ENCODE peak calls at places on chromosomes 2 and 18, in four cellular contexts. One of them, this sample, is unnamed.

GRCh38 chr2:121735520-121736074 is 1.1 kb downstream of the NIFK start:
- DNase-seq in K562: no peak
- DNase-seq in GM12878: no peak
- DNase-seq in H1: no peak
- DNase-seq in this sample: no peak

GRCh38 chr2:228602277-228602676 is 420.8 kb upstream of the SPHKAP start:
- DNase-seq in GM12878: no peak
- DNase-seq in H1: no peak
- DNase-seq in K562: no peak
- DNase-seq in this sample: peak

GRCh38 chr2:216246741-216247140 is 125.5 kb downstream of the MARCHF4 start:
- DNase-seq in K562: no peak
- DNase-seq in GM12878: no peak
- DNase-seq in H1: no peak
- DNase-seq in this sample: no peak

GRCh38 chr18:42310956-42311355 is 355.9 kb downstream of the PIK3C3 start:
- DNase-seq in GM12878: no peak
- DNase-seq in K562: no peak
- DNase-seq in H1: no peak
- DNase-seq in this sample: no peak

GRCh38 chr2:113872201-113872600 is 17.7 kb upstream of the ACTR3 start:
- DNase-seq in GM12878: no peak
- DNase-seq in K562: no peak
- DNase-seq in H1: no peak
- DNase-seq in this sample: peak

GRCh38 chr18:33107511-33107910 is 333.0 kb downstream of the CCDC178 start:
- DNase-seq in K562: no peak
- DNase-seq in H1: no peak
- DNase-seq in GM12878: no peak
- DNase-seq in this sample: no peak

GRCh38 chr18:3388980-3389379 is 61.0 kb upstream of the TGIF1 start:
- DNase-seq in K562: no peak
- DNase-seq in H1: no peak
- DNase-seq in GM12878: no peak
- DNase-seq in this sample: no peak

GRCh38 chr2:47898089-47898731 is 8.1 kb downstream of the FBXO11 start:
- DNase-seq in GM12878: no peak
- DNase-seq in K562: no peak
- DNase-seq in H1: no peak
- DNase-seq in this sample: no peak

GRCh38 chr2:172900871-172901270 is 165.2 kb downstream of the RAPGEF4 start:
- DNase-seq in GM12878: no peak
- DNase-seq in H1: no peak
- DNase-seq in K562: no peak
- DNase-seq in this sample: no peak

GRCh38 chr2:164146478-164146877 is 410.7 kb upstream of the FIGN start:
- DNase-seq in K562: no peak
- DNase-seq in GM12878: no peak
- DNase-seq in H1: no peak
- DNase-seq in this sample: peak

GRCh38 chr2:44016282-44016681 is 20.5 kb upstream of the LRPPRC start:
- DNase-seq in GM12878: no peak
- DNase-seq in H1: peak
- DNase-seq in K562: peak
- DNase-seq in this sample: peak

GRCh38 chr2:88099798-88100488 is 27.9 kb downstream of the FABP1 start:
- DNase-seq in H1: peak
- DNase-seq in K562: peak
- DNase-seq in GM12878: no peak
- DNase-seq in this sample: peak

GRCh38 chr2:207165121-207166038 is at the start of gene KLF7:
- DNase-seq in K562: peak
- DNase-seq in H1: no peak
- DNase-seq in GM12878: no peak
- DNase-seq in this sample: peak

GRCh38 chr2:218925434-218925833 is 34.0 kb upstream of the CDK5R2 start:
- DNase-seq in H1: no peak
- DNase-seq in GM12878: no peak
- DNase-seq in K562: no peak
- DNase-seq in this sample: no peak

GRCh38 chr2:103139628-103140268 is 377.9 kb downstream of the TMEM182 start:
- DNase-seq in GM12878: no peak
- DNase-seq in H1: no peak
- DNase-seq in K562: no peak
- DNase-seq in this sample: no peak

GRCh38 chr2:9311488-9311887 is 104.9 kb downstream of the ASAP2 start:
- DNase-seq in K562: no peak
- DNase-seq in GM12878: no peak
- DNase-seq in H1: no peak
- DNase-seq in this sample: peak

GRCh38 chr18:73893879-73894278 is 253.8 kb downstream of the FBXO15 start:
- DNase-seq in GM12878: no peak
- DNase-seq in H1: no peak
- DNase-seq in K562: no peak
- DNase-seq in this sample: no peak

GRCh38 chr2:167607211-167607610 is 640.2 kb downstream of the STK39 start:
- DNase-seq in H1: no peak
- DNase-seq in K562: no peak
- DNase-seq in GM12878: no peak
- DNase-seq in this sample: peak

GRCh38 chr2:1784087-1784486 is 39.8 kb upstream of the PXDN start:
- DNase-seq in K562: no peak
- DNase-seq in GM12878: no peak
- DNase-seq in H1: no peak
- DNase-seq in this sample: peak

GRCh38 chr2:201130524-201131186 is 14.7 kb downstream of the CFLAR start:
- DNase-seq in K562: no peak
- DNase-seq in H1: no peak
- DNase-seq in GM12878: no peak
- DNase-seq in this sample: peak

GRCh38 chr2:67694464-67694863 is 297.3 kb downstream of the ETAA1 start:
- DNase-seq in GM12878: no peak
- DNase-seq in H1: no peak
- DNase-seq in K562: no peak
- DNase-seq in this sample: no peak

GRCh38 chr2:180413331-180413730 is 406.2 kb upstream of the CWC22 start:
- DNase-seq in GM12878: no peak
- DNase-seq in K562: no peak
- DNase-seq in H1: no peak
- DNase-seq in this sample: no peak

GRCh38 chr2:227504700-227505099 is 32.7 kb downstream of the AGFG1 start:
- DNase-seq in H1: no peak
- DNase-seq in K562: no peak
- DNase-seq in GM12878: no peak
- DNase-seq in this sample: no peak

GRCh38 chr2:227774895-227775842 is 29.5 kb downstream of the SCYGR8 start:
- DNase-seq in H1: no peak
- DNase-seq in GM12878: no peak
- DNase-seq in K562: no peak
- DNase-seq in this sample: no peak

GRCh38 chr2:180324191-180324590 is 317.1 kb upstream of the CWC22 start:
- DNase-seq in H1: no peak
- DNase-seq in K562: no peak
- DNase-seq in GM12878: no peak
- DNase-seq in this sample: no peak

GRCh38 chr2:171553236-171553635 is 31.0 kb downstream of the CYBRD1 start:
- DNase-seq in GM12878: no peak
- DNase-seq in K562: no peak
- DNase-seq in H1: no peak
- DNase-seq in this sample: no peak

GRCh38 chr2:159082119-159082518 is 113.7 kb downstream of the TANC1 start:
- DNase-seq in K562: no peak
- DNase-seq in H1: no peak
- DNase-seq in GM12878: no peak
- DNase-seq in this sample: no peak

GRCh38 chr18:77648415-77648814 is 398.8 kb downstream of the GALR1 start:
- DNase-seq in H1: no peak
- DNase-seq in GM12878: no peak
- DNase-seq in K562: no peak
- DNase-seq in this sample: no peak

GRCh38 chr2:98334439-98335078 is 11.7 kb upstream of the CNGA3 start:
- DNase-seq in GM12878: no peak
- DNase-seq in H1: no peak
- DNase-seq in K562: no peak
- DNase-seq in this sample: peak

GRCh38 chr18:24000613-24001490 is 13.7 kb upstream of the TTC39C start:
- DNase-seq in K562: no peak
- DNase-seq in GM12878: no peak
- DNase-seq in H1: no peak
- DNase-seq in this sample: no peak

GRCh38 chr2:109000654-109001600 is 11.9 kb upstream of the EDAR start:
- DNase-seq in GM12878: no peak
- DNase-seq in H1: no peak
- DNase-seq in K562: no peak
- DNase-seq in this sample: no peak

GRCh38 chr2:168976034-168976654 is 55.0 kb downstream of the ABCB11 start:
- DNase-seq in H1: no peak
- DNase-seq in K562: peak
- DNase-seq in GM12878: no peak
- DNase-seq in this sample: no peak

GRCh38 chr18:3458952-3459853 is 9.2 kb downstream of the TGIF1 start:
- DNase-seq in K562: no peak
- DNase-seq in GM12878: no peak
- DNase-seq in H1: no peak
- DNase-seq in this sample: peak

GRCh38 chr2:217972490-217972889 is 30.3 kb downstream of the TNS1 start:
- DNase-seq in GM12878: no peak
- DNase-seq in H1: no peak
- DNase-seq in K562: no peak
- DNase-seq in this sample: no peak

GRCh38 chr2:203690110-203691047 is 16.1 kb upstream of the CD28 start:
- DNase-seq in H1: no peak
- DNase-seq in K562: no peak
- DNase-seq in GM12878: no peak
- DNase-seq in this sample: peak

GRCh38 chr18:48295586-48296311 is 113.4 kb downstream of the ZBTB7C start:
- DNase-seq in GM12878: no peak
- DNase-seq in K562: no peak
- DNase-seq in H1: no peak
- DNase-seq in this sample: no peak

GRCh38 chr2:209334188-209335017 is 89.4 kb upstream of the MAP2 start:
- DNase-seq in GM12878: no peak
- DNase-seq in K562: peak
- DNase-seq in H1: no peak
- DNase-seq in this sample: peak

GRCh38 chr2:55138546-55139288 is 88.5 kb upstream of the RTN4 start:
- DNase-seq in H1: no peak
- DNase-seq in K562: no peak
- DNase-seq in GM12878: no peak
- DNase-seq in this sample: no peak

GRCh38 chr18:67463829-67464228 is 52.7 kb downstream of the DSEL start:
- DNase-seq in GM12878: no peak
- DNase-seq in K562: no peak
- DNase-seq in H1: no peak
- DNase-seq in this sample: no peak

GRCh38 chr18:11078491-11078890 is 70.9 kb downstream of the PIEZO2 start:
- DNase-seq in GM12878: peak
- DNase-seq in K562: no peak
- DNase-seq in H1: no peak
- DNase-seq in this sample: no peak
- TF ChIP-seq CEBPB in GM12878: no peak
- TF ChIP-seq CEBPB in K562: no peak
- TF ChIP-seq CEBPB in H1: no peak
- TF ChIP-seq CEBPB in this sample: no peak

GRCh38 chr18:58302811-58303210 is 258.8 kb downstream of the NEDD4L start:
- DNase-seq in K562: no peak
- DNase-seq in GM12878: no peak
- DNase-seq in H1: no peak
- DNase-seq in this sample: no peak
- TF ChIP-seq CHD1 in K562: no peak
- TF ChIP-seq CHD1 in GM12878: no peak
- TF ChIP-seq CHD1 in H1: no peak
- TF ChIP-seq CHD1 in this sample: no peak

DNA sequence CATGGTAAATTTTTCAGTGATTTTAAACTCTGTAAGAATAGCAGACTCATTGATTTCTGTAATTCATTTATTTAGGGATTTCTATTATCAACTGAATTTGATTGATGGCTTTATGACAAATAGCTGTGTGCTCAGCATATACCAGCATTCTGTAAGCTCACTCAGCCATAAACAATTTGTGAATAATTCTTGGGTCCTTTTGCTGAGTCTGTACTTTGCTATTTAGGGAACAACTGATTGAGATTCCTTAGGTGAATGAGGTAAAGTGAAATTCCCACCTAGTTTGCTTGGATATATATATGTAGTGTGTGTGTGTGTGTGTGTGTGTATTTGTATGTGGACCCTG is 76.7 kb upstream of the CAVIN2 start:
- DNase-seq in K562: no peak
- DNase-seq in H1: no peak
- DNase-seq in GM12878: no peak
- DNase-seq in this sample: no peak
- TF ChIP-seq CEBPB in K562: no peak
- TF ChIP-seq CEBPB in H1: no peak
- TF ChIP-seq CEBPB in GM12878: no peak
- TF ChIP-seq CEBPB in this sample: no peak

GRCh38 chr2:239297142-239298125 is 103.4 kb downstream of the HDAC4 start:
- DNase-seq in K562: no peak
- DNase-seq in H1: no peak
- DNase-seq in GM12878: no peak
- DNase-seq in this sample: no peak
- TF ChIP-seq CHD1 in K562: no peak
- TF ChIP-seq CHD1 in H1: no peak
- TF ChIP-seq CHD1 in GM12878: no peak
- TF ChIP-seq CHD1 in this sample: no peak

DNA sequence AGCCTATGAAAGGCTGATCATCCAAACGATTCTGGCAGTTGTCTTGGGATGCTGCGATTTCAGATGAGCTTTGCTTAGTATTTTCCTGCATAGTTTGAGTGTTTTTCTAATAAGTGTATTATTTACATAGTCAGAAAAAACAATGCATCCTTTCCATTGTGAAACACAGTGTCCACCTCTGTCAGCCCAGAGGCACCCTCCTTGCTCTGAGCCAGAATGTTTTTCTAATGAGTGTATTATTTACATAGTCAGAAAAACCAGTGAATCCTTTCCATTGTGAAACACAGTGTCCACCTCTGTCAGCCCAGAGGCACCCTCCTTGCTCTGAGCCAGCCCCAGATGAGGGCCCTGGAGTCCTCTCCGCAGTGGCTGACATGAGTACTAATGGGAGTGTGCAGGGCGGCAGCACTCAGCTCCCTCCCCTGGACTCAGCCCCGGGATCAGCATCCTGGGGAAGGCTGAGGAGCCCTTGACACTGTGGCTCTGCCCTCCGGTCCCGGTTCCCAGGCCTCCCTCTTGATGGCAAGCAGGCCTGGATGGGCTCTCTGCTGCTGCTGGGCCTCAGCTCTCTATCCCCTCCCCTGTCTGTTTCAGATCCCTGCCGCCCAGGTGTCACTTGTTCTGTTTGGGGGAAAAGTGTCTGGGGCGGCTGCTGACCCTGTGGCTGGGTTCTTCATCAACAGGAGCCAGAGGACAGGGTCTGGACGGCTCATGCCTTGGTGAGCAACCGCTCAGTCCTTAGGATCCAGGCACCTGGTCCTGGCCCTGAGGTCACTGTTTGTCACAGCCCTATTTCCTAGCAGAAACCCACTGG is 5.9 kb downstream of the MFSD2B start:
- DNase-seq in K562: no peak
- DNase-seq in H1: no peak
- DNase-seq in GM12878: no peak
- DNase-seq in this sample: peak
- TF ChIP-seq CEBPB in K562: no peak
- TF ChIP-seq CEBPB in H1: no peak
- TF ChIP-seq CEBPB in GM12878: no peak
- TF ChIP-seq CEBPB in this sample: peak

GRCh38 chr2:12317853-12318426 is 398.8 kb upstream of the TRIB2 start:
- DNase-seq in H1: no peak
- DNase-seq in K562: no peak
- DNase-seq in GM12878: no peak
- DNase-seq in this sample: peak
- TF ChIP-seq CHD1 in H1: no peak
- TF ChIP-seq CHD1 in K562: no peak
- TF ChIP-seq CHD1 in GM12878: no peak
- TF ChIP-seq CHD1 in this sample: no peak

This sample was measured in IMR-90.